ENCODE peak calls at places on chromosomes 1 and 21, in five cellular contexts. C, H, I, E and P are unnamed samples.

GRCh38 chr1:18805925-18806849 is 53.3 kb downstream of the TAS1R2 start:
- DNase-seq in E (no peak), H (no peak), C (no peak), I (no peak), P (no peak)

GRCh38 chr1:197302775-197303174 is 34.7 kb downstream of the CRB1 start:
- DNase-seq in C (no peak), I (no peak), E (no peak), H (no peak), P (no peak)

GRCh38 chr1:86648255-86648654 is 56.1 kb upstream of the SH3GLB1 start:
- DNase-seq in C (no peak), I (no peak), E (no peak), H (no peak), P (no peak)

GRCh38 chr1:53075206-53075605 is 13.2 kb downstream of the PODN start:
- DNase-seq in I (no peak), C (peak), E (no peak), H (no peak), P (no peak)

GRCh38 chr1:10659646-10660540 is 136.6 kb downstream of the CASZ1 start:
- DNase-seq in I (no peak), H (no peak), E (no peak), C (no peak), P (no peak)

GRCh38 chr1:81505831-81506230 is 294.9 kb upstream of the ADGRL2 start:
- DNase-seq in E (peak), C (no peak), I (no peak), H (no peak), P (no peak)

GRCh38 chr1:94755675-94756074 is 64.5 kb upstream of the SLC44A3 start:
- DNase-seq in I (no peak), C (peak), E (no peak), H (no peak), P (no peak)

GRCh38 chr1:36580524-36580923 is 97.8 kb upstream of the CSF3R start:
- DNase-seq in E (no peak), H (no peak), C (no peak), I (no peak), P (no peak)

GRCh38 chr1:108070662-108071061 is 105.7 kb upstream of the VAV3 start:
- DNase-seq in E (no peak), C (no peak), H (no peak), I (no peak), P (no peak)

GRCh38 chr1:60848583-60849188 is 233.7 kb upstream of the NFIA start:
- DNase-seq in E (no peak), C (no peak), I (no peak), H (no peak), P (no peak)

GRCh38 chr21:43375006-43375826 is 51.7 kb downstream of the SIK1 start:
- DNase-seq in E (no peak), H (no peak), C (peak), I (no peak), P (no peak)

GRCh38 chr1:77370588-77371306 is 88.9 kb downstream of the AK5 start:
- DNase-seq in E (no peak), H (no peak), C (no peak), I (no peak), P (no peak)

GRCh38 chr21:15809065-15809464 is 79.3 kb downstream of the USP25 start:
- DNase-seq in E (no peak), I (no peak), C (no peak), H (no peak), P (no peak)

GRCh38 chr1:202276920-202277319 is 64.8 kb downstream of the UBE2T start:
- DNase-seq in E (no peak), H (no peak), I (no peak), C (no peak), P (no peak)

GRCh38 chr1:22472596-22472995 is 20.9 kb downstream of the ZBTB40 start:
- DNase-seq in C (no peak), E (no peak), H (no peak), I (no peak), P (no peak)

GRCh38 chr1:5999711-6000443 is 7.7 kb upstream of the NPHP4 start:
- DNase-seq in H (no peak), C (peak), E (no peak), I (no peak), P (no peak)